ENCODE peak calls at places on chromosomes 5 and 9, in four cellular contexts. One of them, this sample, is unnamed.

GRCh38 chr9:117019242-117019641 is 332.1 kb downstream of the TRIM32 start:
- DNase-seq in gastrocnemius medialis: no peak
- DNase-seq in right lobe of liver: no peak
- DNase-seq in tibial nerve: no peak
- DNase-seq in this sample: no peak

GRCh38 chr5:135705230-135705631 is 126.4 kb upstream of the CXCL14 start:
- DNase-seq in tibial nerve: no peak
- DNase-seq in right lobe of liver: no peak
- DNase-seq in gastrocnemius medialis: peak
- DNase-seq in this sample: no peak

GRCh38 chr9:115195889-115196288 is 77.9 kb upstream of the TNC start:
- DNase-seq in gastrocnemius medialis: no peak
- DNase-seq in tibial nerve: no peak
- DNase-seq in right lobe of liver: no peak
- DNase-seq in this sample: no peak

GRCh38 chr5:160087244-160087643 is 32.0 kb downstream of the PWWP2A start:
- DNase-seq in tibial nerve: no peak
- DNase-seq in gastrocnemius medialis: no peak
- DNase-seq in right lobe of liver: no peak
- DNase-seq in this sample: no peak

GRCh38 chr5:154368041-154368800 is 77.6 kb upstream of the SAP30L start:
- DNase-seq in right lobe of liver: no peak
- DNase-seq in tibial nerve: peak
- DNase-seq in gastrocnemius medialis: peak
- DNase-seq in this sample: peak

GRCh38 chr9:111752455-111752854 is 42.3 kb downstream of the SHOC1 start:
- DNase-seq in right lobe of liver: no peak
- DNase-seq in tibial nerve: no peak
- DNase-seq in gastrocnemius medialis: no peak
- DNase-seq in this sample: no peak

GRCh38 chr5:157449011-157449723 is 10.8 kb upstream of the NIPAL4 start:
- DNase-seq in gastrocnemius medialis: peak
- DNase-seq in right lobe of liver: no peak
- DNase-seq in tibial nerve: peak
- DNase-seq in this sample: peak

GRCh38 chr5:77101298-77101697 is 14.2 kb upstream of the ZBED3 start:
- DNase-seq in gastrocnemius medialis: no peak
- DNase-seq in tibial nerve: no peak
- DNase-seq in right lobe of liver: no peak
- DNase-seq in this sample: no peak

GRCh38 chr9:34417734-34418133 is 40.6 kb downstream of the FAM219A start:
- DNase-seq in tibial nerve: no peak
- DNase-seq in gastrocnemius medialis: no peak
- DNase-seq in right lobe of liver: no peak
- DNase-seq in this sample: no peak

GRCh38 chr5:141050622-141051525 is at the start of gene PCDHB1:
- DNase-seq in gastrocnemius medialis: no peak
- DNase-seq in tibial nerve: no peak
- DNase-seq in right lobe of liver: no peak
- DNase-seq in this sample: no peak

GRCh38 chr5:22329683-22330082 is 523.5 kb downstream of the CDH12 start:
- DNase-seq in gastrocnemius medialis: no peak
- DNase-seq in tibial nerve: no peak
- DNase-seq in right lobe of liver: no peak
- DNase-seq in this sample: no peak

GRCh38 chr5:95918421-95919006 is 43.1 kb downstream of the ELL2 start:
- DNase-seq in right lobe of liver: no peak
- DNase-seq in tibial nerve: no peak
- DNase-seq in gastrocnemius medialis: no peak
- DNase-seq in this sample: no peak

GRCh38 chr5:160787247-160787646 is 64.8 kb downstream of the ATP10B start:
- DNase-seq in gastrocnemius medialis: no peak
- DNase-seq in right lobe of liver: no peak
- DNase-seq in tibial nerve: no peak
- DNase-seq in this sample: no peak

GRCh38 chr5:66848749-66849641 is 252.8 kb downstream of the MAST4 start:
- DNase-seq in right lobe of liver: no peak
- DNase-seq in tibial nerve: no peak
- DNase-seq in gastrocnemius medialis: no peak
- DNase-seq in this sample: no peak

GRCh38 chr9:126523621-126524111 is 90.1 kb upstream of the LMX1B start:
- DNase-seq in right lobe of liver: no peak
- DNase-seq in gastrocnemius medialis: peak
- DNase-seq in tibial nerve: peak
- DNase-seq in this sample: peak

GRCh38 chr9:134493471-134494272 is 147.9 kb upstream of the COL5A1 start:
- DNase-seq in tibial nerve: no peak
- DNase-seq in gastrocnemius medialis: peak
- DNase-seq in right lobe of liver: peak
- DNase-seq in this sample: no peak

GRCh38 chr5:6649186-6649585 is 15.9 kb downstream of the SRD5A1 start:
- DNase-seq in tibial nerve: no peak
- DNase-seq in right lobe of liver: no peak
- DNase-seq in gastrocnemius medialis: no peak
- DNase-seq in this sample: no peak

GRCh38 chr5:168317096-168317520 is 25.7 kb downstream of the WWC1 start:
- DNase-seq in gastrocnemius medialis: no peak
- DNase-seq in tibial nerve: no peak
- DNase-seq in right lobe of liver: no peak
- DNase-seq in this sample: no peak

GRCh38 chr5:56465757-56466127 is 232.6 kb upstream of the ANKRD55 start:
- DNase-seq in gastrocnemius medialis: no peak
- DNase-seq in right lobe of liver: no peak
- DNase-seq in tibial nerve: no peak
- DNase-seq in this sample: no peak

GRCh38 chr5:138077064-138077696 is 6.7 kb upstream of the WNT8A start:
- DNase-seq in gastrocnemius medialis: peak
- DNase-seq in tibial nerve: peak
- DNase-seq in right lobe of liver: peak
- DNase-seq in this sample: peak

GRCh38 chr9:95055337-95055850 is 262.1 kb downstream of the FANCC start:
- DNase-seq in gastrocnemius medialis: no peak
- DNase-seq in tibial nerve: no peak
- DNase-seq in right lobe of liver: no peak
- DNase-seq in this sample: no peak

GRCh38 chr5:110161162-110161561 is 471.4 kb downstream of the MAN2A1 start:
- DNase-seq in tibial nerve: no peak
- DNase-seq in gastrocnemius medialis: no peak
- DNase-seq in right lobe of liver: no peak
- DNase-seq in this sample: no peak

GRCh38 chr9:32251539-32251938 is 132.9 kb upstream of the ACO1 start:
- DNase-seq in right lobe of liver: peak
- DNase-seq in tibial nerve: peak
- DNase-seq in gastrocnemius medialis: peak
- DNase-seq in this sample: no peak

GRCh38 chr5:68367274-68367673 is 151.7 kb downstream of the PIK3R1 start:
- DNase-seq in gastrocnemius medialis: no peak
- DNase-seq in tibial nerve: no peak
- DNase-seq in right lobe of liver: no peak
- DNase-seq in this sample: no peak

GRCh38 chr9:16119861-16120641 is 567.2 kb downstream of the CCDC171 start:
- DNase-seq in tibial nerve: no peak
- DNase-seq in gastrocnemius medialis: no peak
- DNase-seq in right lobe of liver: no peak
- DNase-seq in this sample: no peak

GRCh38 chr9:18268381-18268780 is 205.6 kb upstream of the ADAMTSL1 start:
- DNase-seq in right lobe of liver: no peak
- DNase-seq in gastrocnemius medialis: no peak
- DNase-seq in tibial nerve: no peak
- DNase-seq in this sample: no peak

GRCh38 chr5:97929383-97929782 is 746.3 kb upstream of the RIOK2 start:
- DNase-seq in tibial nerve: no peak
- DNase-seq in gastrocnemius medialis: no peak
- DNase-seq in right lobe of liver: no peak
- DNase-seq in this sample: no peak

GRCh38 chr5:166342330-166342891 is 1949.0 kb upstream of the WWC1 start:
- DNase-seq in tibial nerve: no peak
- DNase-seq in right lobe of liver: no peak
- DNase-seq in gastrocnemius medialis: no peak
- DNase-seq in this sample: no peak

GRCh38 chr5:463952-464351 is 21.0 kb downstream of the EXOC3 start:
- DNase-seq in tibial nerve: no peak
- DNase-seq in gastrocnemius medialis: peak
- DNase-seq in right lobe of liver: peak
- DNase-seq in this sample: no peak

GRCh38 chr5:142342128-142342981 is 17.5 kb upstream of the SPRY4 start:
- DNase-seq in right lobe of liver: no peak
- DNase-seq in gastrocnemius medialis: no peak
- DNase-seq in tibial nerve: no peak
- DNase-seq in this sample: no peak

GRCh38 chr5:123371575-123372179 is 51.5 kb downstream of the CEP120 start:
- DNase-seq in tibial nerve: peak
- DNase-seq in right lobe of liver: no peak
- DNase-seq in gastrocnemius medialis: peak
- DNase-seq in this sample: no peak

GRCh38 chr9:113215142-113215541 is 5.9 kb downstream of the FKBP15 start:
- DNase-seq in tibial nerve: no peak
- DNase-seq in gastrocnemius medialis: no peak
- DNase-seq in right lobe of liver: no peak
- DNase-seq in this sample: no peak

GRCh38 chr5:73625905-73626811 is at the start of gene ARHGEF28:
- DNase-seq in tibial nerve: no peak
- DNase-seq in gastrocnemius medialis: peak
- DNase-seq in right lobe of liver: peak
- DNase-seq in this sample: no peak
- TF ChIP-seq POLR2A in tibial nerve: peak
- TF ChIP-seq POLR2A in gastrocnemius medialis: no peak
- TF ChIP-seq POLR2A in right lobe of liver: peak
- TF ChIP-seq POLR2A in this sample: no peak

GRCh38 chr5:118302786-118303185 is 685.6 kb downstream of the DTWD2 start:
- DNase-seq in tibial nerve: no peak
- DNase-seq in gastrocnemius medialis: no peak
- DNase-seq in right lobe of liver: no peak
- DNase-seq in this sample: no peak

DNA sequence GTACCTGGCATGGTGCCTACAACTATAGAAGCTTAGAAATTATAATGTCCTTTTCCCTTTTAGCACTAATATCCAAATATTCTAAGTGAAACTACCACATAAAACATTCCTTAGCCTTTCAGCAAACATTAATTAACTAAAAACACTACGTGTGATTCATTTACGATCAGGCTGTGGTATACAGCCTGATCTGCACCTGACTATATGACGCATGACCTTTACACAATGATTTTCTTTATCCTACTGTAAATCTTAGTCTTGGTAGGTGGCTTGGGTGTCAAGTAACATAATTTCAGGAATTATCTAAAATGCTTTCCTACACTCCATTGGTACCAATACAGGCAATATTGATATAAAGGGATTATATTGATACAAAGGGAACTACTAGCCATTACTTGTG is 686.7 kb downstream of the DTWD2 start:
- DNase-seq in right lobe of liver: no peak
- DNase-seq in tibial nerve: no peak
- DNase-seq in gastrocnemius medialis: no peak
- DNase-seq in this sample: no peak
- H3K4me3 ChIP-seq in right lobe of liver: no peak
- H3K4me3 ChIP-seq in tibial nerve: no peak
- H3K4me3 ChIP-seq in gastrocnemius medialis: no peak
- H3K4me3 ChIP-seq in this sample: no peak

DNA sequence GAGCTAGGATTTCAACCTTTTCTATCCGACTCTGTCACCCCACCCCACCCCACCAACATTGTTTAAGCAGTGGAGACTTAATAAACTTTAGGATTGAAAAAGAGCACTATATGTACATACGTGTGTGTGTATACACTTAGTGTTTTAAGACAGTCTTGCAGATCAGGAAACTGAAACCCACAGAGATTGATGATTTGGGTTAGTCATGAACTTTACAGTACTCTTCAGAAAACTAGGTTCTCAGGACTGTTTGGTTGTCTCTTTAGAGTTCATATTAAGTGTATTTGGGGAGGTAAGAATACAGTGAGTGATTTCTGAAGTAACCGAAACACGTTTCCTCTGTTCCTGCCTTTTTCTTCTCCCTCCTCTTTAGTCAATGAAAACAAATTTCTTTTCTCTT is 1043.1 kb downstream of the TLE1 start:
- DNase-seq in tibial nerve: no peak
- DNase-seq in gastrocnemius medialis: no peak
- DNase-seq in right lobe of liver: no peak
- DNase-seq in this sample: no peak
- TF ChIP-seq POLR2A in tibial nerve: no peak
- TF ChIP-seq POLR2A in gastrocnemius medialis: no peak
- TF ChIP-seq POLR2A in right lobe of liver: no peak
- TF ChIP-seq POLR2A in this sample: no peak

DNA sequence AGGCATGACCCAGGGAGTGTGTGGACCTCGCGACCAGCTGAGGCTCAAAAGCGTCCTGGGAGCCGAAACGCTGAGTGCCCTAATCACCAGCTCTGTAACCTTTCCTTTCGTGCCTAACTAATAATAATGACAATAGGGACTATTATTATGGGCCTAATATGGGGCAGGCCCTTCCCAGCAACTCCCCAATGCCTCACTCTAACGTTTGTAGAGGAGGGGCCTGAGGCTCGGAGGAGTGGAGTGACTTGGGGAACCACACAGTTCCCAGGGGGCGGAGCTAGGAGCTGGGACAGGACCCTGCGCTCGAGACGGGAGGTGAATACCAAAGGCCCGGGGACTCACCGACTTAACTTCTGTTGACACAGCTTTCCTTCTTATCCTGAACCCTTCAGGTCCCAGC is 922 bp upstream of the IER5L start:
- DNase-seq in tibial nerve: no peak
- DNase-seq in gastrocnemius medialis: no peak
- DNase-seq in right lobe of liver: no peak
- DNase-seq in this sample: no peak
- H3K4me3 ChIP-seq in tibial nerve: no peak
- H3K4me3 ChIP-seq in gastrocnemius medialis: no peak
- H3K4me3 ChIP-seq in right lobe of liver: no peak
- H3K4me3 ChIP-seq in this sample: no peak

DNA sequence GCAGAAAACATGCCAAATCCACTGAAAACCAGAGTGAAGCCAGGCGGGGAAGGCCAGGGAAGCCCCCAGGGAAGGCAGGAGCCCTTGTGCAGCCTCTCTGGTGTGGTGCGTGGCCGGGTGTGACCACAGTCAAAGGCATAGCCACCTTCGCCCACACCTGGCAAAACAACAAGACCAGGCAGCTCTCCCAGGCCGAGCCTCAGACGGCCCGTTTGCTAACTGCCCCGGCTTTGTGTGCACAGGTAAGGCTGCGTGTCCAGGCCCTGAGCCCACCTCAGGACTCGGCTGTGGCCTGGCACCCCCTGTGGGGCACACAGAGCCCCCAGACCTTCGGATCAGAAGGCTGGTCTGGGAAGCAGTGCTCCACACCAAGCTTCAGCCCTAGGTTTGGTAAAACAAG is 6.1 kb downstream of the TMEM250 start:
- DNase-seq in right lobe of liver: no peak
- DNase-seq in tibial nerve: no peak
- DNase-seq in gastrocnemius medialis: no peak
- DNase-seq in this sample: no peak
- TF ChIP-seq POLR2A in right lobe of liver: no peak
- TF ChIP-seq POLR2A in tibial nerve: no peak
- TF ChIP-seq POLR2A in gastrocnemius medialis: no peak
- TF ChIP-seq POLR2A in this sample: no peak

GRCh38 chr5:139658501-139658927 is 10.4 kb downstream of the CXXC5 start:
- DNase-seq in right lobe of liver: no peak
- DNase-seq in gastrocnemius medialis: peak
- DNase-seq in tibial nerve: no peak
- DNase-seq in this sample: no peak
- H3K4me3 ChIP-seq in right lobe of liver: no peak
- H3K4me3 ChIP-seq in gastrocnemius medialis: peak
- H3K4me3 ChIP-seq in tibial nerve: no peak
- H3K4me3 ChIP-seq in this sample: no peak